ENCODE peak calls at places on chromosome 12, in four cellular contexts. E is HEK293T, Q is cardiac muscle cell, J is amygdala. H is an unnamed sample.

GRCh38 chr12:129351481-129351880 is 498.2 kb downstream of the GLT1D1 start:
- DNase-seq in E (no peak), Q (no peak), J (no peak), H (no peak)

GRCh38 chr12:62679569-62679968 is 212.9 kb downstream of the MON2 start:
- DNase-seq in E (no peak), Q (no peak), J (no peak), H (no peak)

GRCh38 chr12:126248871-126249403 is 1183.7 kb downstream of the AACS start:
- DNase-seq in E (no peak), Q (no peak), J (no peak), H (no peak)

GRCh38 chr12:92574046-92574783 is 128.6 kb upstream of the PLEKHG7 start:
- DNase-seq in E (peak), Q (peak), J (no peak), H (peak)

GRCh38 chr12:89103831-89104230 is 248.5 kb downstream of the DUSP6 start:
- DNase-seq in E (no peak), Q (no peak), J (no peak), H (no peak)

GRCh38 chr12:102144221-102144620 is 24.2 kb downstream of the PARPBP start:
- DNase-seq in E (no peak), Q (no peak), J (no peak), H (no peak)

GRCh38 chr12:42084522-42084921 is 60.2 kb downstream of the GXYLT1 start:
- DNase-seq in E (no peak), Q (no peak), J (no peak), H (no peak)

GRCh38 chr12:51914034-51914923 is 7.0 kb downstream of the ACVRL1 start:
- DNase-seq in E (no peak), Q (peak), J (no peak), H (no peak)

GRCh38 chr12:106068296-106068695 is 70.5 kb downstream of the NUAK1 start:
- DNase-seq in E (no peak), Q (no peak), J (no peak), H (no peak)

GRCh38 chr12:57278465-57279453 is 27.8 kb upstream of the STAC3 start:
- DNase-seq in E (no peak), Q (no peak), J (no peak), H (no peak)

GRCh38 chr12:52648012-52648550 is 3.9 kb downstream of the KRT2 start:
- DNase-seq in E (no peak), Q (no peak), J (no peak), H (no peak)

GRCh38 chr12:119749666-119750065 is 81.7 kb downstream of the PRKAB1 start:
- DNase-seq in E (no peak), Q (no peak), J (no peak), H (no peak)